ENCODE peak calls at places on chromosomes 13 and 19, in six cellular contexts. One of them, this sample, is unnamed.
A peak's percentile ranks its signal among the peaks of the same experiment; 100 is the strongest.

GRCh38 chr13:112240076-112240475 is 136.1 kb upstream of the SPACA7 start:
- DNase-seq in endodermal cell: no peak
- DNase-seq in neural crest cell: no peak
- DNase-seq in lung: no peak
- DNase-seq in endothelial cell: no peak
- DNase-seq in glutamatergic neuron: no peak
- DNase-seq in this sample: no peak

GRCh38 chr19:41958367-41959055 is 610 bp downstream of the RABAC1 start:
- DNase-seq in endodermal cell: peak; percentile 97
- DNase-seq in neural crest cell: peak; percentile 65
- DNase-seq in lung: peak; percentile 90
- DNase-seq in endothelial cell: peak; percentile 87
- DNase-seq in glutamatergic neuron: peak; percentile 94
- DNase-seq in this sample: peak; percentile 89

GRCh38 chr13:112702983-112703379 is 13.1 kb downstream of the ATP11A start:
- DNase-seq in endodermal cell: peak; percentile 48
- DNase-seq in neural crest cell: no peak
- DNase-seq in lung: no peak
- DNase-seq in endothelial cell: no peak
- DNase-seq in glutamatergic neuron: no peak
- DNase-seq in this sample: no peak

GRCh38 chr13:111980146-111980929 is 86.6 kb upstream of the SOX1 start:
- DNase-seq in endodermal cell: no peak
- DNase-seq in neural crest cell: no peak
- DNase-seq in lung: no peak
- DNase-seq in endothelial cell: no peak
- DNase-seq in glutamatergic neuron: no peak
- DNase-seq in this sample: no peak

GRCh38 chr13:57629391-57629804 is 2.1 kb upstream of the PCDH17 start:
- DNase-seq in endodermal cell: no peak
- DNase-seq in neural crest cell: peak; percentile 12
- DNase-seq in lung: no peak
- DNase-seq in endothelial cell: peak; percentile 19
- DNase-seq in glutamatergic neuron: no peak
- DNase-seq in this sample: peak; percentile 30

GRCh38 chr13:99548448-99548847 is 47.2 kb downstream of the TM9SF2 start:
- DNase-seq in endodermal cell: no peak
- DNase-seq in neural crest cell: no peak
- DNase-seq in lung: no peak
- DNase-seq in endothelial cell: no peak
- DNase-seq in glutamatergic neuron: no peak
- DNase-seq in this sample: no peak

GRCh38 chr19:38721496-38721895 is 22.8 kb downstream of the CAPN12 start:
- DNase-seq in endodermal cell: no peak
- DNase-seq in neural crest cell: no peak
- DNase-seq in lung: no peak
- DNase-seq in endothelial cell: no peak
- DNase-seq in glutamatergic neuron: no peak
- DNase-seq in this sample: no peak

GRCh38 chr13:101640797-101641400 is 188.4 kb downstream of the ITGBL1 start:
- DNase-seq in endodermal cell: no peak
- DNase-seq in neural crest cell: no peak
- DNase-seq in lung: no peak
- DNase-seq in endothelial cell: no peak
- DNase-seq in glutamatergic neuron: no peak
- DNase-seq in this sample: no peak

GRCh38 chr13:102870677-102871415 is 25.0 kb downstream of the ERCC5 start:
- DNase-seq in endodermal cell: peak; percentile 83
- DNase-seq in neural crest cell: peak; percentile 53
- DNase-seq in lung: peak; percentile 45
- DNase-seq in endothelial cell: peak; percentile 56
- DNase-seq in glutamatergic neuron: peak; percentile 71
- DNase-seq in this sample: peak; percentile 75

GRCh38 chr19:15107056-15108010 is at the start of gene SYDE1:
- DNase-seq in endodermal cell: peak; percentile 91
- DNase-seq in neural crest cell: peak; percentile 49
- DNase-seq in lung: no peak
- DNase-seq in endothelial cell: peak; percentile 66
- DNase-seq in glutamatergic neuron: peak; percentile 27
- DNase-seq in this sample: no peak

GRCh38 chr13:99659234-99659633 is 158.0 kb downstream of the TM9SF2 start:
- DNase-seq in endodermal cell: no peak
- DNase-seq in neural crest cell: no peak
- DNase-seq in lung: no peak
- DNase-seq in endothelial cell: no peak
- DNase-seq in glutamatergic neuron: no peak
- DNase-seq in this sample: no peak

GRCh38 chr13:101341464-101341863 is 74.8 kb downstream of the NALCN start:
- DNase-seq in endodermal cell: no peak
- DNase-seq in neural crest cell: no peak
- DNase-seq in lung: no peak
- DNase-seq in endothelial cell: no peak
- DNase-seq in glutamatergic neuron: no peak
- DNase-seq in this sample: no peak

GRCh38 chr13:98879965-98880364 is 97.9 kb downstream of the DOCK9 start:
- DNase-seq in endodermal cell: no peak
- DNase-seq in neural crest cell: no peak
- DNase-seq in lung: no peak
- DNase-seq in endothelial cell: no peak
- DNase-seq in glutamatergic neuron: no peak
- DNase-seq in this sample: no peak

GRCh38 chr19:50205681-50206138 is 2.3 kb downstream of the MYH14 start:
- DNase-seq in endodermal cell: peak; percentile 73
- DNase-seq in neural crest cell: no peak
- DNase-seq in lung: peak; percentile 66
- DNase-seq in endothelial cell: no peak
- DNase-seq in glutamatergic neuron: no peak
- DNase-seq in this sample: no peak
- TF ChIP-seq CTCF in endodermal cell: peak; percentile 55
- TF ChIP-seq CTCF in neural crest cell: no peak
- TF ChIP-seq CTCF in lung: no peak
- TF ChIP-seq CTCF in endothelial cell: no peak
- TF ChIP-seq CTCF in glutamatergic neuron: no peak
- TF ChIP-seq CTCF in this sample: no peak

GRCh38 chr19:50465986-50466771 is 10.1 kb upstream of the EMC10 start:
- DNase-seq in endodermal cell: peak; percentile 92
- DNase-seq in neural crest cell: peak; percentile 59
- DNase-seq in lung: peak; percentile 67
- DNase-seq in endothelial cell: no peak
- DNase-seq in glutamatergic neuron: peak; percentile 71
- DNase-seq in this sample: peak; percentile 52
- TF ChIP-seq CTCF in endodermal cell: peak; percentile 82
- TF ChIP-seq CTCF in neural crest cell: peak; percentile 62
- TF ChIP-seq CTCF in lung: no peak
- TF ChIP-seq CTCF in endothelial cell: no peak
- TF ChIP-seq CTCF in glutamatergic neuron: peak; percentile 70
- TF ChIP-seq CTCF in this sample: peak; percentile 58

GRCh38 chr19:5000120-5000611 is 31.3 kb downstream of the KDM4B start:
- DNase-seq in endodermal cell: no peak
- DNase-seq in neural crest cell: no peak
- DNase-seq in lung: no peak
- DNase-seq in endothelial cell: no peak
- DNase-seq in glutamatergic neuron: no peak
- DNase-seq in this sample: no peak
- TF ChIP-seq CTCF in endodermal cell: no peak
- TF ChIP-seq CTCF in neural crest cell: no peak
- TF ChIP-seq CTCF in lung: no peak
- TF ChIP-seq CTCF in endothelial cell: no peak
- TF ChIP-seq CTCF in glutamatergic neuron: no peak
- TF ChIP-seq CTCF in this sample: no peak

DNA sequence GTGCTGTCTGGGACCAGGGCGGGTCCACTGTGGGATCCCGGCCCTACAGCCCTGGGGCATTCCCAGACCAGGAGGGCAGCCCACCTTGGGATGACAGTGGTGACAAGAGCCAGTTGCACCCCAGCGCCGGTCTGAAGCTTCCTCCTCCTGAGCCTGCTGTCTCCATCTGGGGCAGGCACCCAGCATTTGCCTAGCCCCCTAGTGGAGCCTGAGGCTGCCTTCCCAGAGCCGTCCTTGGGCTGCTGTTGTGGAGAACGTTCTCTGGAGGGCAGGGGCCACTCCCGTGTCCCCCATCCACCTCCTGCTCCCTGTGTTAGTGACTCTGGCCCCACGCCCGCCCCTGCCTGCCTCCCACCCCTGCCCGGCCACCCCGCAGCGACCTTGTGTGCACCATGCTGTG is 148.5 kb downstream of the KDM4B start:
- DNase-seq in endodermal cell: no peak
- DNase-seq in neural crest cell: no peak
- DNase-seq in lung: no peak
- DNase-seq in endothelial cell: no peak
- DNase-seq in glutamatergic neuron: no peak
- DNase-seq in this sample: no peak
- TF ChIP-seq CTCF in endodermal cell: peak; percentile 54
- TF ChIP-seq CTCF in neural crest cell: no peak
- TF ChIP-seq CTCF in lung: no peak
- TF ChIP-seq CTCF in endothelial cell: no peak
- TF ChIP-seq CTCF in glutamatergic neuron: no peak
- TF ChIP-seq CTCF in this sample: peak; percentile 38

GRCh38 chr13:71754407-71754974 is 112.5 kb downstream of the DACH1 start:
- DNase-seq in endodermal cell: no peak
- DNase-seq in neural crest cell: no peak
- DNase-seq in lung: no peak
- DNase-seq in endothelial cell: no peak
- DNase-seq in glutamatergic neuron: no peak
- DNase-seq in this sample: no peak
- TF ChIP-seq CTCF in endodermal cell: peak; percentile 58
- TF ChIP-seq CTCF in neural crest cell: peak; percentile 36
- TF ChIP-seq CTCF in lung: no peak
- TF ChIP-seq CTCF in endothelial cell: no peak
- TF ChIP-seq CTCF in glutamatergic neuron: peak; percentile 57
- TF ChIP-seq CTCF in this sample: peak; percentile 42

DNA sequence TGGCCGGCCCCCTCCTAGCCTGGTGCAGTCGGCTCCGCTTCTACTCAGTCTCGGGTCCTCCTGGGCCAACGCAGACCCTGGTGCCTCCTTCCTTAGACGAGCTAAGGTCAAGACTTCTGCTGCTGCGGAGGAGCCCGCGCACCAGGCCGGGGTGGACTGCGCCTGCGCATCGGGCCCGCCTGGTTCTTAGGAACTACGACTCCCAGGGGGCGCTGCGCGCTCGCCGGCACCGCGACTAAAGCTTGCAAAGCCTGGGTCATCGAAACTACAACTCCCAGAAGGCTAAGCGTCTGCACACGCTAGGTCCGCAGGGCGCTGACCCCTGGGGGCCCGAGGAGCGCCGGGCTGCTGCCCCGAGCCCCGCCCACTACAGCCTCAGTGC is at the start of gene ZNF835:
- DNase-seq in endodermal cell: peak; percentile 53
- DNase-seq in neural crest cell: no peak
- DNase-seq in lung: peak; percentile 92
- DNase-seq in endothelial cell: no peak
- DNase-seq in glutamatergic neuron: peak; percentile 95
- DNase-seq in this sample: no peak
- TF ChIP-seq CTCF in endodermal cell: no peak
- TF ChIP-seq CTCF in neural crest cell: no peak
- TF ChIP-seq CTCF in lung: peak; percentile 4
- TF ChIP-seq CTCF in endothelial cell: no peak
- TF ChIP-seq CTCF in glutamatergic neuron: peak; percentile 38
- TF ChIP-seq CTCF in this sample: no peak

GRCh38 chr19:18070181-18070580 is 16.6 kb downstream of the IL12RB1 start:
- DNase-seq in endodermal cell: no peak
- DNase-seq in neural crest cell: no peak
- DNase-seq in lung: no peak
- DNase-seq in endothelial cell: no peak
- DNase-seq in glutamatergic neuron: no peak
- DNase-seq in this sample: no peak

GRCh38 chr19:18068395-18068794 is 18.3 kb downstream of the IL12RB1 start:
- DNase-seq in endodermal cell: no peak
- DNase-seq in neural crest cell: no peak
- DNase-seq in lung: no peak
- DNase-seq in endothelial cell: no peak
- DNase-seq in glutamatergic neuron: no peak
- DNase-seq in this sample: no peak

GRCh38 chr19:18073197-18073596 is 13.5 kb downstream of the IL12RB1 start:
- DNase-seq in endodermal cell: no peak
- DNase-seq in neural crest cell: no peak
- DNase-seq in lung: no peak
- DNase-seq in endothelial cell: no peak
- DNase-seq in glutamatergic neuron: no peak
- DNase-seq in this sample: no peak

GRCh38 chr19:18072335-18072734 is 14.4 kb downstream of the IL12RB1 start:
- DNase-seq in endodermal cell: no peak
- DNase-seq in neural crest cell: no peak
- DNase-seq in lung: no peak
- DNase-seq in endothelial cell: no peak
- DNase-seq in glutamatergic neuron: no peak
- DNase-seq in this sample: no peak

GRCh38 chr19:18069383-18069782 is 17.4 kb downstream of the IL12RB1 start:
- DNase-seq in endodermal cell: no peak
- DNase-seq in neural crest cell: no peak
- DNase-seq in lung: no peak
- DNase-seq in endothelial cell: no peak
- DNase-seq in glutamatergic neuron: no peak
- DNase-seq in this sample: no peak
- TF ChIP-seq CTCF in endodermal cell: no peak
- TF ChIP-seq CTCF in neural crest cell: no peak
- TF ChIP-seq CTCF in lung: no peak
- TF ChIP-seq CTCF in endothelial cell: no peak
- TF ChIP-seq CTCF in glutamatergic neuron: no peak
- TF ChIP-seq CTCF in this sample: no peak

GRCh38 chr13:62320129-62320724 is 904.6 kb upstream of the PCDH20 start:
- DNase-seq in endodermal cell: no peak
- DNase-seq in neural crest cell: no peak
- DNase-seq in lung: no peak
- DNase-seq in endothelial cell: no peak
- DNase-seq in glutamatergic neuron: no peak
- DNase-seq in this sample: peak; percentile 20
- TF ChIP-seq CTCF in endodermal cell: peak; percentile 90
- TF ChIP-seq CTCF in neural crest cell: peak; percentile 87
- TF ChIP-seq CTCF in lung: no peak
- TF ChIP-seq CTCF in endothelial cell: peak; percentile 45
- TF ChIP-seq CTCF in glutamatergic neuron: peak; percentile 31
- TF ChIP-seq CTCF in this sample: peak; percentile 77

DNA sequence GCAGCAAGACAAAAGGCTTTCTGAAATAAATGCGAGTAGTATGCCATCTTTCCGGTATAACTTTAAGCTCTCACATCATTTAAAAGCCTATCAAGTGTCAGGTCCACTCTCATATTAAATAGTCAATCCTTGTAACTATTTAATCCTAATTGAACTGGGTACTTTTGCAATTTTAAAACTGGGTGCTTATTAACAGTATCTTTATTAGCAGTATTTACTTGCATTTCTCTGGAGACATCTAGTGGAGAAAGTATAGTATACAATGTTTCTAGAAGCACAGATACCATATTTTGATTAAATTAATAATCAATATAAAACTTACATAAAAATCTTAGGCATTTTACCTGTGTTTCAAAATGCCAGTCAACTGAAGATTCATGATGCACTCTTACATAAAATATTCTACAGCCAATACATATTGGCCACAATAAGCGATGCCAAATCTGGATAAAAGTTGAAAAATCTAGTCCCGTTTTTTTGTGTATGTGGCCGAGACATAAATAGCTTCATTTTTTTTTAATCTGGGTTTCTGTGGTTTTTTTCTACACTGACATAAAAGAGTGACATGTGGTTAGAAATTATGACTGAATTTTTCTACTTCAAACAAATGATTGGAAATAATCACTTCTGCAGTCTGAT is 4.3 kb upstream of the POSTN start:
- DNase-seq in endodermal cell: no peak
- DNase-seq in neural crest cell: no peak
- DNase-seq in lung: no peak
- DNase-seq in endothelial cell: no peak
- DNase-seq in glutamatergic neuron: no peak
- DNase-seq in this sample: no peak
- TF ChIP-seq CTCF in endodermal cell: peak; percentile 75
- TF ChIP-seq CTCF in neural crest cell: peak; percentile 74
- TF ChIP-seq CTCF in lung: no peak
- TF ChIP-seq CTCF in endothelial cell: peak; percentile 65
- TF ChIP-seq CTCF in glutamatergic neuron: peak; percentile 43
- TF ChIP-seq CTCF in this sample: peak; percentile 25

GRCh38 chr13:31987535-31988170 is 43.9 kb upstream of the FRY start:
- DNase-seq in endodermal cell: no peak
- DNase-seq in neural crest cell: no peak
- DNase-seq in lung: no peak
- DNase-seq in endothelial cell: no peak
- DNase-seq in glutamatergic neuron: no peak
- DNase-seq in this sample: no peak
- TF ChIP-seq CTCF in endodermal cell: no peak
- TF ChIP-seq CTCF in neural crest cell: no peak
- TF ChIP-seq CTCF in lung: no peak
- TF ChIP-seq CTCF in endothelial cell: no peak
- TF ChIP-seq CTCF in glutamatergic neuron: no peak
- TF ChIP-seq CTCF in this sample: no peak